ENCODE peak calls at places on chromosomes 2 and 18, in five cellular contexts. M is adrenal gland, F is IMR-90, E is sigmoid colon, C is breast epithelium. A is an unnamed sample.
A peak's percentile ranks its signal among the peaks of the same experiment; 100 is the strongest.

GRCh38 chr18:55665506-55665905 is 77.5 kb upstream of the TCF4 start:
- DNase-seq in M (no peak), F (no peak), E (no peak), C (no peak), A (no peak)

GRCh38 chr2:234953116-234954031 is 1.6 kb downstream of the SH3BP4 start:
- DNase-seq in M (no peak), F (no peak), E (peak; percentile 53), C (peak; percentile 52), A (peak; percentile 19)

GRCh38 chr2:179272406-179273192 is 8.0 kb upstream of the SESTD1 start:
- DNase-seq in M (no peak), F (peak; percentile 73), E (no peak), C (no peak), A (no peak)

GRCh38 chr2:68765739-68766377 is 31.2 kb downstream of the ARHGAP25 start:
- DNase-seq in M (no peak), F (peak; percentile 75), E (no peak), C (no peak), A (no peak)

GRCh38 chr18:57561728-57562423 is 24.6 kb downstream of the FECH start:
- DNase-seq in M (peak; percentile 11), F (peak; percentile 55), E (no peak), C (no peak), A (no peak)

GRCh38 chr2:223753940-223754339 is 83.4 kb downstream of the AP1S3 start:
- DNase-seq in M (no peak), F (no peak), E (no peak), C (no peak), A (no peak)

GRCh38 chr18:59547691-59548182 is 149.5 kb downstream of the CCBE1 start:
- DNase-seq in M (no peak), F (peak; percentile 93), E (no peak), C (peak; percentile 45), A (no peak)

GRCh38 chr2:215156453-215156852 is 18.0 kb upstream of the ABCA12 start:
- DNase-seq in M (no peak), F (no peak), E (no peak), C (no peak), A (no peak)

GRCh38 chr2:9739508-9739907 is 103.8 kb upstream of the TAF1B start:
- DNase-seq in M (peak; percentile 17), F (no peak), E (peak; percentile 83), C (no peak), A (peak; percentile 85)

GRCh38 chr2:154507186-154507585 is 191.3 kb upstream of the KCNJ3 start:
- DNase-seq in M (no peak), F (no peak), E (no peak), C (no peak), A (no peak)

GRCh38 chr2:174330945-174331619 is 3.7 kb upstream of the SP9 start:
- DNase-seq in M (no peak), F (no peak), E (no peak), C (no peak), A (no peak)

GRCh38 chr2:173817582-173817981 is 147.6 kb downstream of the SP3 start:
- DNase-seq in M (no peak), F (no peak), E (no peak), C (no peak), A (no peak)

GRCh38 chr2:230129343-230129742 is 60.6 kb upstream of the SLC16A14 start:
- DNase-seq in M (no peak), F (no peak), E (no peak), C (no peak), A (no peak)

GRCh38 chr2:126935774-126936173 is 37.1 kb downstream of the TEX51 start:
- DNase-seq in M (no peak), F (no peak), E (no peak), C (no peak), A (no peak)

GRCh38 chr2:170235860-170236638 is 58.1 kb downstream of the MYO3B start:
- DNase-seq in M (peak; percentile 49), F (peak; percentile 54), E (no peak), C (no peak), A (no peak)

GRCh38 chr2:31384771-31385276 is 29.7 kb downstream of the XDH start:
- DNase-seq in M (no peak), F (peak; percentile 97), E (no peak), C (no peak), A (no peak)

GRCh38 chr2:49210191-49210590 is 55.9 kb upstream of the FSHR start:
- DNase-seq in M (no peak), F (no peak), E (no peak), C (no peak), A (no peak)

GRCh38 chr2:40101076-40101688 is 322.1 kb upstream of the THUMPD2 start:
- DNase-seq in M (no peak), F (peak; percentile 92), E (no peak), C (no peak), A (no peak)

GRCh38 chr2:167144179-167144898 is 256.1 kb downstream of the XIRP2 start:
- DNase-seq in M (no peak), F (peak; percentile 71), E (no peak), C (no peak), A (no peak)

GRCh38 chr2:179098080-179098689 is 48.2 kb upstream of the CCDC141 start:
- DNase-seq in M (no peak), F (no peak), E (no peak), C (no peak), A (no peak)

GRCh38 chr2:50694798-50695197 is 337.1 kb downstream of the NRXN1 start:
- DNase-seq in M (no peak), F (no peak), E (no peak), C (no peak), A (no peak)

DNA sequence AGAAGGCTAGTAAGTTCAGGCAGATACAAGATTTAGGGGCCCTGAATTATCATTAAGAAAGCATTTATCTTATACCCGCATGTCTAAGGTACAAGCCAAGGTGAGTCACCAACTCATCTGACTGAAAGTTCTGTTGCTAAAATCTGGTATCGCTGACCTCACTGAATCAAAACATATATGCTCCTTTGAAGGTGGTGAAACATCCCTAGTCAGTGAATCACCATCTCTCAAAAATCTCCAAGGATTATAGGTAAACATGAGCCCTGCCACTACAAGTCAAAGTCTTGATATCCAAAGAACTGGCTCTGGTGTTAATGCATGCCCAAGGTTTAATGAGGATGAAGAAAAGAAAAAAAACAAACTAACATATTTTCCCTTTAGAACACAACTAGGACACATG is 43.5 kb downstream of the IRS1 start:
- DNase-seq in M (no peak), F (peak; percentile 94), E (no peak), C (no peak), A (no peak)
- H3K4me1 ChIP-seq in M (peaks cover 13% of the 10 kb centered on the region), F (peaks cover 30% of the 10 kb centered on the region), E (no peaks in the 10 kb centered on the region), C (peaks cover 7% of the 10 kb centered on the region), A (peaks cover 5% of the 10 kb centered on the region)

DNA sequence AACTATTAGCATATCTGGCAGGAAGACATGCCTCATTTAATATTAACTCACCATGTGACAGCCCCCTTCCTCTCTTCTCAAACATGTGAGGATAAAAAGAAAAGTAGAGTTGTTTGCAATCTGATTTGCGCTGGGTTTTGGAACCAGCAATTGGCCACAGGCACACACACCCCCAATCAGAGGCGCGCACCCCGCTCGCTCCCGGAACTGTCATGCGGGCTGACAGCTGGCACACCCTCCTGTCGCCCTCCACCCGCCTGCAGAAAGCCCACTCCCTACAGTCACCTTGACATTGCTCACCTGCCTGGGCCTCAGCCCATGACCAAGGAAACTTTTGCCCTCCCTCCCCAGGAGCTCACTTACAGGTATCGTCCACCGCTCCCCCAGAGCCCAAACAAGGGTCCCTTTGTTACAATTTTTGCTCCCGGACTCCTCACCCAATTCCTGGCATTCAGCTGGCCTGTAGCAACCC is 1.1 kb downstream of the COBLL1 start:
- DNase-seq in M (peak; percentile 77), F (no peak), E (peak; percentile 74), C (no peak), A (peak; percentile 92)
- TF ChIP-seq POLR2A in M (no peak), F (no peak), E (no peak), C (no peak), A (no peak)

DNA sequence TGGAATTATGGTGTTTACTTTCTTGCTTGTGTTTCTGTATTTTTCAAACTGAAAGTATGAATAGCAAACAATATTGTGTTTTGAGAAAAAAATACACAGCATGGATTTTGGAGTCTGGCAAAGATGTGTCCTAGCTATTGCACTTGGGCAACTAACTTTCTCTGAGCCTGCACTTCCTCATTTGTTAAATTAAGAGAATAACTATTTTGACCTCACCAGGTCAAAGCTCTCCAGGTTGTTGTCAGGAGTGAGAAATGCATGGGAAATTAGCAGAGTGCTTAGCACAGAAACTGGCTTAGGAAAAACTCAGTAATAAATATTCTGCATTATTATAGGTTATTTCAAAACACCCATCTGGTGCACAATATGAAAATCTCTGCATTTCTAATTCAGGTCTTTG is 28.2 kb downstream of the LYPD1 start:
- DNase-seq in M (no peak), F (no peak), E (no peak), C (no peak), A (no peak)
- H3K4me1 ChIP-seq in M (no peaks in the 10 kb centered on the region), F (peaks cover 6% of the 10 kb centered on the region), E (no peaks in the 10 kb centered on the region), C (no peaks in the 10 kb centered on the region), A (no peaks in the 10 kb centered on the region)

DNA sequence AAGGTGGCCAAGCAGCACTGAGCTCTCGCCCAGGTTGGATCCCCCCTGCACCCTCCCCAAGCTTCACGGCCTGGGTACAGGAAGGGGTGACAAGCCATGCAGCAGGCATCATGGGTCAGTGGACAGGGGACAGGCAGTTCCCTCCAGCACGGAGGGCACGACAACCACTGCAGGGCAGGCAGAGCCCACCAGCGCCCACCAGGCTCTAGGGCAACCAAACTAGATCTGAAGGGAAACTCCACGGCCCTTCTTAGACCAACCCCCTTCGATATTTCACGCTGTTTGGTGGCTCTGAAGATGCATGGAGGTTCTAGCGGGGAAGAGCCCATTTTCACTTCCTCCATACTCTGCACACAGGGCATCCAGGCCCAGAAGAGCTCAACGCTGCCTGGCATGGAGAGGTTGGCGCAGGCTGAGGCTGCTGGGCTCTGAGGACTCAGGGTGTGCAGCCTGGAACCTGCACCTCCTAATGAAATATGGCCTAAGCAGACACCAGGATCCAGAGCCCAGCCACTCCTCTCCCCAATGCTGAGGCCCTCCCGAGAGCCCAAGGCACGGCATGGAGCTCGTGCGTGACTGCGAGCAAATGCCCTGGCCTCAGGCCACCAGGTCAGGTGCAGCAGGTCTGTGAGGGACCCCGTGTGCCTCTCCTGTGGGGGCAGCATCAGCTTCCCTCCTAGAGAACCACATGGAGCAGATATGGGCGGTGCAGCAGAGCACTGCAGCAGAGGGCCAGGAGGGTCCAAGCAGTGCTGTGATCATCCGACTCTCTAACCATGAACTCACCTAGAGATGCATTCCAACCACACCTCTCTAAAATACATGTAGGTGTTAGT is 8.7 kb upstream of the MTERF4 start:
- DNase-seq in M (no peak), F (no peak), E (peak; percentile 33), C (no peak), A (peak; percentile 51)
- TF ChIP-seq POLR2A in M (no peak), F (no peak), E (no peak), C (no peak), A (no peak)

DNA sequence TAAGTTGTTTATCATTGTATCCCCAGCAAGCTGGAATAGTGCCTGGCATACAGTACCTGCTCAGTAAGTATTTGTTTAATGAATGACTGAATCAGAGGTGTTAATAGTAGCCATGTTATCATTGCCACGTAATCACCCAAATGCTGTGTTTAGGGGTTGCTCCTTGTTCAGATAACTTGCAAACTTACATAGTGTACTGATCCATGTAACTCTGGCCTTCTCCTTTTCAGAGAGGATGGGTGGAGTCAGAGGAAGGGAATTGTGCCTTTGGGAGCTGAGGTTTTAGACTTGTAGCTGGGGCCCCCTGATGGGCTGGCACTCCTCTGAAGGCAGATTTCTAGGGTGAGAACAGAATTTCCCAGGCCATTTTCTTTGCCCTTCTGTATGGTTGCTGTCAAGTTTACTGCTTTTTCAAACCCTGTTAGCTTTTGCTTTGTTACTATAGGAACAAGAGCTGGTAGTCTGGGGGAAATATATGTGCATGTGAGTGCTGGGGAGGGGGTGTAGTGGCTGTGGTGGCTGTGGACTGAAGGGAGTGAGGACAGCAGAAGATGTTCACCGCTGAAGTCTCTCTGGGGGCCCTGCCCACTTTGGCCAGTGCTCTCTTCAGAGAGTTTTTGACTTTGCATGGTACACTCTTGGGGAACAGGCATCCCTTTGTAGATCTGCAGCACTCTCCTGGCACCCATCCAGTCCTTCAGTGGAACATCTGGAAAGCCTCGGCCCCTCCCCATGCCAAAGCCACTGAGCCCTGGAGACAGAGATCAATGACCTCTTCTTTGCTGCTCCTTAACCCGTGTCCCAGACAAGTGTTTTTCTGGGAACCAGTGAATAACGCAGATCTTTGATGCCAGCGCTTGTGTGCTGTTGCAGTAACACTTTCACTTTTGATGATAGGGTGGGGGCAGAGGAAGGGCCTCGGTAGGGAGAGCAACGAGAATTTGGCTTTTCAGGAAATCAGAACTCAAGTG is 208.9 kb downstream of the PRKCE start:
- DNase-seq in M (peak; percentile 74), F (peak; percentile 38), E (peak; percentile 92), C (peak; percentile 46), A (peak; percentile 41)
- H3K4me1 ChIP-seq in M (peaks cover 7% of the 10 kb centered on the region), F (peaks cover 3% of the 10 kb centered on the region), E (no peaks in the 10 kb centered on the region), C (peaks cover 10% of the 10 kb centered on the region), A (peaks cover 23% of the 10 kb centered on the region)

A was measured in upper lobe of left lung.